ENCODE peak calls at places on chromosome 16, in eight cellular contexts. One of them, this sample, is unnamed. For H3K36me3, the result is how much of the 10 kb centered on the place peaks cover.

GRCh38 chr16:86117756-86118155 is 218.8 kb downstream of the IRF8 start:
- DNase-seq in heart left ventricle: no peak
- DNase-seq in upper lobe of left lung: no peak
- DNase-seq in cardiac muscle cell: no peak
- DNase-seq in IMR-90: no peak
- DNase-seq in OCI-LY7: no peak
- DNase-seq in thoracic aorta: no peak
- DNase-seq in colonic mucosa: no peak
- DNase-seq in this sample: no peak

GRCh38 chr16:61820398-61820797 is 215.8 kb downstream of the CDH8 start:
- DNase-seq in cardiac muscle cell: no peak
- DNase-seq in IMR-90: no peak
- DNase-seq in colonic mucosa: no peak
- DNase-seq in heart left ventricle: no peak
- DNase-seq in upper lobe of left lung: no peak
- DNase-seq in thoracic aorta: no peak
- DNase-seq in OCI-LY7: no peak
- DNase-seq in this sample: no peak

GRCh38 chr16:65142276-65142675 is 20.4 kb upstream of the CDH11 start:
- DNase-seq in colonic mucosa: no peak
- DNase-seq in IMR-90: peak
- DNase-seq in thoracic aorta: no peak
- DNase-seq in upper lobe of left lung: no peak
- DNase-seq in OCI-LY7: no peak
- DNase-seq in cardiac muscle cell: no peak
- DNase-seq in heart left ventricle: no peak
- DNase-seq in this sample: no peak

GRCh38 chr16:55225972-55226542 is 97.9 kb upstream of the IRX6 start:
- DNase-seq in OCI-LY7: peak
- DNase-seq in IMR-90: no peak
- DNase-seq in cardiac muscle cell: no peak
- DNase-seq in upper lobe of left lung: no peak
- DNase-seq in thoracic aorta: no peak
- DNase-seq in colonic mucosa: no peak
- DNase-seq in heart left ventricle: no peak
- DNase-seq in this sample: no peak

GRCh38 chr16:79508294-79508693 is 92.2 kb downstream of the MAF start:
- DNase-seq in heart left ventricle: peak
- DNase-seq in cardiac muscle cell: no peak
- DNase-seq in upper lobe of left lung: no peak
- DNase-seq in thoracic aorta: no peak
- DNase-seq in OCI-LY7: no peak
- DNase-seq in colonic mucosa: no peak
- DNase-seq in IMR-90: no peak
- DNase-seq in this sample: no peak

GRCh38 chr16:74603848-74604247 is 3.1 kb downstream of the GLG1 start:
- DNase-seq in cardiac muscle cell: no peak
- DNase-seq in IMR-90: peak
- DNase-seq in colonic mucosa: no peak
- DNase-seq in upper lobe of left lung: no peak
- DNase-seq in thoracic aorta: no peak
- DNase-seq in heart left ventricle: no peak
- DNase-seq in OCI-LY7: no peak
- DNase-seq in this sample: no peak

GRCh38 chr16:8619671-8620370 is 1.7 kb upstream of the METTL22 start:
- DNase-seq in colonic mucosa: no peak
- DNase-seq in upper lobe of left lung: no peak
- DNase-seq in heart left ventricle: no peak
- DNase-seq in thoracic aorta: no peak
- DNase-seq in cardiac muscle cell: no peak
- DNase-seq in IMR-90: no peak
- DNase-seq in OCI-LY7: no peak
- DNase-seq in this sample: no peak

GRCh38 chr16:89035698-89036570 is 57.7 kb upstream of the ACSF3 start:
- DNase-seq in heart left ventricle: peak
- DNase-seq in IMR-90: no peak
- DNase-seq in OCI-LY7: no peak
- DNase-seq in upper lobe of left lung: no peak
- DNase-seq in cardiac muscle cell: no peak
- DNase-seq in colonic mucosa: no peak
- DNase-seq in thoracic aorta: no peak
- DNase-seq in this sample: no peak

GRCh38 chr16:66026211-66026610 is 340.3 kb upstream of the CDH5 start:
- DNase-seq in heart left ventricle: no peak
- DNase-seq in cardiac muscle cell: peak
- DNase-seq in colonic mucosa: no peak
- DNase-seq in OCI-LY7: no peak
- DNase-seq in upper lobe of left lung: no peak
- DNase-seq in thoracic aorta: no peak
- DNase-seq in IMR-90: no peak
- DNase-seq in this sample: no peak

GRCh38 chr16:65069090-65069489 is 52.8 kb downstream of the CDH11 start:
- DNase-seq in upper lobe of left lung: no peak
- DNase-seq in IMR-90: peak
- DNase-seq in cardiac muscle cell: no peak
- DNase-seq in OCI-LY7: no peak
- DNase-seq in colonic mucosa: no peak
- DNase-seq in thoracic aorta: no peak
- DNase-seq in heart left ventricle: no peak
- DNase-seq in this sample: no peak

GRCh38 chr16:88975511-88976061 is 1.4 kb downstream of the CBFA2T3 start:
- DNase-seq in cardiac muscle cell: no peak
- DNase-seq in upper lobe of left lung: peak
- DNase-seq in heart left ventricle: no peak
- DNase-seq in OCI-LY7: no peak
- DNase-seq in IMR-90: no peak
- DNase-seq in colonic mucosa: no peak
- DNase-seq in thoracic aorta: no peak
- DNase-seq in this sample: no peak

GRCh38 chr16:66211651-66212050 is 154.8 kb upstream of the CDH5 start:
- DNase-seq in colonic mucosa: no peak
- DNase-seq in IMR-90: no peak
- DNase-seq in thoracic aorta: no peak
- DNase-seq in OCI-LY7: no peak
- DNase-seq in heart left ventricle: no peak
- DNase-seq in upper lobe of left lung: no peak
- DNase-seq in cardiac muscle cell: no peak
- DNase-seq in this sample: no peak

GRCh38 chr16:74862743-74863244 is 88.2 kb upstream of the FA2H start:
- DNase-seq in IMR-90: peak
- DNase-seq in thoracic aorta: no peak
- DNase-seq in heart left ventricle: no peak
- DNase-seq in upper lobe of left lung: no peak
- DNase-seq in OCI-LY7: peak
- DNase-seq in cardiac muscle cell: peak
- DNase-seq in colonic mucosa: no peak
- DNase-seq in this sample: peak

GRCh38 chr16:67445126-67445426 is 14.2 kb downstream of the HSD11B2 start:
- DNase-seq in upper lobe of left lung: peak
- DNase-seq in IMR-90: no peak
- DNase-seq in cardiac muscle cell: no peak
- DNase-seq in thoracic aorta: no peak
- DNase-seq in OCI-LY7: no peak
- DNase-seq in heart left ventricle: no peak
- DNase-seq in colonic mucosa: no peak
- DNase-seq in this sample: no peak

GRCh38 chr16:82082543-82083244 is 47.6 kb downstream of the HSD17B2 start:
- DNase-seq in IMR-90: peak
- DNase-seq in heart left ventricle: no peak
- DNase-seq in upper lobe of left lung: no peak
- DNase-seq in OCI-LY7: no peak
- DNase-seq in cardiac muscle cell: no peak
- DNase-seq in thoracic aorta: no peak
- DNase-seq in colonic mucosa: no peak
- DNase-seq in this sample: no peak

GRCh38 chr16:88468289-88469129 is 15.4 kb downstream of the ZFPM1 start:
- DNase-seq in OCI-LY7: peak
- DNase-seq in cardiac muscle cell: peak
- DNase-seq in thoracic aorta: no peak
- DNase-seq in heart left ventricle: no peak
- DNase-seq in colonic mucosa: no peak
- DNase-seq in IMR-90: peak
- DNase-seq in upper lobe of left lung: no peak
- DNase-seq in this sample: no peak

GRCh38 chr16:77677129-77677528 is 45.2 kb upstream of the NUDT7 start:
- DNase-seq in upper lobe of left lung: no peak
- DNase-seq in thoracic aorta: no peak
- DNase-seq in OCI-LY7: no peak
- DNase-seq in cardiac muscle cell: no peak
- DNase-seq in heart left ventricle: no peak
- DNase-seq in IMR-90: no peak
- DNase-seq in colonic mucosa: no peak
- DNase-seq in this sample: no peak

GRCh38 chr16:21501869-21502667 is 97.3 kb upstream of the METTL9 start:
- DNase-seq in thoracic aorta: peak
- DNase-seq in colonic mucosa: peak
- DNase-seq in heart left ventricle: peak
- DNase-seq in upper lobe of left lung: peak
- DNase-seq in cardiac muscle cell: peak
- DNase-seq in OCI-LY7: peak
- DNase-seq in IMR-90: peak
- DNase-seq in this sample: peak

GRCh38 chr16:55001931-55002330 is 71.3 kb downstream of the IRX5 start:
- DNase-seq in IMR-90: no peak
- DNase-seq in OCI-LY7: no peak
- DNase-seq in cardiac muscle cell: no peak
- DNase-seq in thoracic aorta: no peak
- DNase-seq in heart left ventricle: no peak
- DNase-seq in upper lobe of left lung: no peak
- DNase-seq in colonic mucosa: no peak
- DNase-seq in this sample: no peak

GRCh38 chr16:84914273-84914672 is 94.5 kb downstream of the CRISPLD2 start:
- DNase-seq in upper lobe of left lung: no peak
- DNase-seq in OCI-LY7: no peak
- DNase-seq in colonic mucosa: no peak
- DNase-seq in IMR-90: no peak
- DNase-seq in heart left ventricle: no peak
- DNase-seq in cardiac muscle cell: no peak
- DNase-seq in thoracic aorta: no peak
- DNase-seq in this sample: peak

GRCh38 chr16:71610447-71610846 is 15.5 kb upstream of the MARVELD3 start:
- DNase-seq in cardiac muscle cell: no peak
- DNase-seq in heart left ventricle: no peak
- DNase-seq in OCI-LY7: no peak
- DNase-seq in IMR-90: no peak
- DNase-seq in thoracic aorta: no peak
- DNase-seq in colonic mucosa: no peak
- DNase-seq in upper lobe of left lung: no peak
- DNase-seq in this sample: no peak

GRCh38 chr16:73214825-73215481 is 167.0 kb upstream of the ZFHX3 start:
- DNase-seq in OCI-LY7: no peak
- DNase-seq in thoracic aorta: no peak
- DNase-seq in colonic mucosa: no peak
- DNase-seq in upper lobe of left lung: no peak
- DNase-seq in heart left ventricle: no peak
- DNase-seq in cardiac muscle cell: no peak
- DNase-seq in IMR-90: peak
- DNase-seq in this sample: no peak

GRCh38 chr16:51143166-51143565 is 7.9 kb downstream of the SALL1 start:
- DNase-seq in OCI-LY7: no peak
- DNase-seq in colonic mucosa: no peak
- DNase-seq in upper lobe of left lung: no peak
- DNase-seq in IMR-90: no peak
- DNase-seq in cardiac muscle cell: no peak
- DNase-seq in heart left ventricle: no peak
- DNase-seq in thoracic aorta: no peak
- DNase-seq in this sample: no peak

GRCh38 chr16:3849751-3850543 is 30.6 kb downstream of the CREBBP start:
- DNase-seq in heart left ventricle: no peak
- DNase-seq in cardiac muscle cell: no peak
- DNase-seq in upper lobe of left lung: no peak
- DNase-seq in IMR-90: no peak
- DNase-seq in colonic mucosa: no peak
- DNase-seq in thoracic aorta: no peak
- DNase-seq in OCI-LY7: no peak
- DNase-seq in this sample: no peak

GRCh38 chr16:3846595-3847091 is 33.9 kb downstream of the CREBBP start:
- DNase-seq in OCI-LY7: no peak
- DNase-seq in thoracic aorta: no peak
- DNase-seq in heart left ventricle: no peak
- DNase-seq in upper lobe of left lung: no peak
- DNase-seq in colonic mucosa: no peak
- DNase-seq in cardiac muscle cell: no peak
- DNase-seq in IMR-90: no peak
- DNase-seq in this sample: no peak

GRCh38 chr16:3841729-3842508 is 38.6 kb downstream of the CREBBP start:
- DNase-seq in OCI-LY7: peak
- DNase-seq in heart left ventricle: no peak
- DNase-seq in thoracic aorta: no peak
- DNase-seq in colonic mucosa: no peak
- DNase-seq in upper lobe of left lung: no peak
- DNase-seq in cardiac muscle cell: no peak
- DNase-seq in IMR-90: no peak
- DNase-seq in this sample: no peak

GRCh38 chr16:3842994-3843393 is 37.5 kb downstream of the CREBBP start:
- DNase-seq in OCI-LY7: no peak
- DNase-seq in heart left ventricle: no peak
- DNase-seq in thoracic aorta: no peak
- DNase-seq in colonic mucosa: no peak
- DNase-seq in cardiac muscle cell: no peak
- DNase-seq in upper lobe of left lung: no peak
- DNase-seq in IMR-90: no peak
- DNase-seq in this sample: no peak

GRCh38 chr16:3846087-3846486 is 34.4 kb downstream of the CREBBP start:
- DNase-seq in OCI-LY7: no peak
- DNase-seq in cardiac muscle cell: no peak
- DNase-seq in colonic mucosa: no peak
- DNase-seq in upper lobe of left lung: no peak
- DNase-seq in IMR-90: no peak
- DNase-seq in heart left ventricle: no peak
- DNase-seq in thoracic aorta: no peak
- DNase-seq in this sample: no peak
- H3K36me3 ChIP-seq in OCI-LY7: under half
- H3K36me3 ChIP-seq in cardiac muscle cell: under half
- H3K36me3 ChIP-seq in colonic mucosa: under half
- H3K36me3 ChIP-seq in upper lobe of left lung: under half
- H3K36me3 ChIP-seq in IMR-90: under half
- H3K36me3 ChIP-seq in heart left ventricle: under half
- H3K36me3 ChIP-seq in thoracic aorta: under half
- H3K36me3 ChIP-seq in this sample: under half

GRCh38 chr16:4387769-4388168 is 16.1 kb downstream of the VASN start:
- DNase-seq in colonic mucosa: no peak
- DNase-seq in cardiac muscle cell: no peak
- DNase-seq in IMR-90: no peak
- DNase-seq in OCI-LY7: no peak
- DNase-seq in upper lobe of left lung: no peak
- DNase-seq in heart left ventricle: peak
- DNase-seq in thoracic aorta: no peak
- DNase-seq in this sample: no peak
- H3K36me3 ChIP-seq in colonic mucosa: under half
- H3K36me3 ChIP-seq in cardiac muscle cell: under half
- H3K36me3 ChIP-seq in IMR-90: under half
- H3K36me3 ChIP-seq in OCI-LY7: under half
- H3K36me3 ChIP-seq in upper lobe of left lung: under half
- H3K36me3 ChIP-seq in heart left ventricle: under half
- H3K36me3 ChIP-seq in thoracic aorta: under half
- H3K36me3 ChIP-seq in this sample: under half

GRCh38 chr16:80611171-80611929 is 70.6 kb downstream of the DYNLRB2 start:
- DNase-seq in heart left ventricle: no peak
- DNase-seq in thoracic aorta: no peak
- DNase-seq in cardiac muscle cell: no peak
- DNase-seq in OCI-LY7: no peak
- DNase-seq in IMR-90: no peak
- DNase-seq in colonic mucosa: no peak
- DNase-seq in upper lobe of left lung: peak
- DNase-seq in this sample: no peak
- H3K36me3 ChIP-seq in heart left ventricle: under half
- H3K36me3 ChIP-seq in thoracic aorta: under half
- H3K36me3 ChIP-seq in cardiac muscle cell: under half
- H3K36me3 ChIP-seq in OCI-LY7: under half
- H3K36me3 ChIP-seq in IMR-90: under half
- H3K36me3 ChIP-seq in colonic mucosa: under half
- H3K36me3 ChIP-seq in upper lobe of left lung: under half
- H3K36me3 ChIP-seq in this sample: under half

GRCh38 chr16:52562770-52563169 is 15.8 kb upstream of the TOX3 start:
- DNase-seq in thoracic aorta: no peak
- DNase-seq in IMR-90: no peak
- DNase-seq in heart left ventricle: no peak
- DNase-seq in cardiac muscle cell: no peak
- DNase-seq in colonic mucosa: no peak
- DNase-seq in upper lobe of left lung: no peak
- DNase-seq in OCI-LY7: no peak
- DNase-seq in this sample: no peak
- H3K36me3 ChIP-seq in thoracic aorta: under half
- H3K36me3 ChIP-seq in IMR-90: under half
- H3K36me3 ChIP-seq in heart left ventricle: under half
- H3K36me3 ChIP-seq in cardiac muscle cell: under half
- H3K36me3 ChIP-seq in colonic mucosa: under half
- H3K36me3 ChIP-seq in upper lobe of left lung: under half
- H3K36me3 ChIP-seq in OCI-LY7: under half
- H3K36me3 ChIP-seq in this sample: under half

This sample was measured in tibial nerve.